ENCODE peak calls at places on chromosomes 4 and X, in seven cellular contexts. Q is stimulated activated naive CD8-positive, alpha-beta T cell treated with anti-CD3 and anti-CD28 coated beads, Interleukin-15, Interleukin-2, amounts not matched to agents 100 U/mL and 50 U/mL, for 24 hours; T is activated naive CD4-positive, alpha-beta T cell treated with anti-CD3 and anti-CD28 coated beads, Interleukin-2, amount 10 ng/mL, durations not matched to agents 7 days and 5 days; B is bronchial epithelial cell; Z is IMR-90; W is stimulated activated CD4-positive, alpha-beta T cell treated with anti-CD3 and anti-CD28 coated beads, Interleukin-4, amount 100 ng/mL, for 1 hour; F is GM23248. G is an unnamed sample.

GRCh38 chrX:116009871-116010710 is 160.5 kb upstream of the AGTR2 start:
- DNase-seq in W (no peak), B (no peak), Z (no peak), F (no peak), Q (no peak), T (no peak), G (peak)

GRCh38 chrX:115694028-115694427 is 133.1 kb downstream of the PLS3 start:
- DNase-seq in W (no peak), T (no peak), F (no peak), Q (no peak), B (no peak), Z (no peak), G (no peak)

GRCh38 chrX:139834879-139835278 is 98.0 kb downstream of the ATP11C start:
- DNase-seq in T (no peak), F (no peak), Z (no peak), B (no peak), W (no peak), Q (no peak), G (no peak)

GRCh38 chrX:40095588-40096394 is 2.0 kb downstream of the BCOR start:
- DNase-seq in F (peak), Z (no peak), W (peak), Q (no peak), B (no peak), T (peak), G (peak)

GRCh38 chr4:68570122-68570507 is 6.0 kb downstream of the UGT2B17 start:
- DNase-seq in W (no peak), Z (no peak), Q (no peak), F (no peak), T (no peak), B (no peak), G (no peak)

GRCh38 chr4:174318829-174319764 is 35.4 kb downstream of the CEP44 start:
- DNase-seq in W (no peak), Z (peak), T (no peak), F (peak), Q (no peak), B (peak), G (peak)

GRCh38 chrX:103941201-103941975 is 21.0 kb upstream of the TMSB15B start:
- DNase-seq in F (peak), W (no peak), B (peak), Q (no peak), T (peak), Z (peak), G (peak)

GRCh38 chrX:129346574-129346973 is 176.7 kb downstream of the SMARCA1 start:
- DNase-seq in B (no peak), Q (no peak), Z (no peak), T (no peak), W (no peak), F (no peak), G (no peak)

GRCh38 chr4:8315343-8316250 is 46.0 kb downstream of the HTRA3 start:
- DNase-seq in Z (peak), B (peak), T (no peak), F (peak), W (no peak), Q (no peak), G (peak)

GRCh38 chr4:133624744-133625143 is 475.6 kb downstream of the PCDH10 start:
- DNase-seq in W (no peak), B (no peak), T (no peak), Z (no peak), Q (no peak), F (no peak), G (no peak)

GRCh38 chr4:129429566-129430339 is 333.8 kb downstream of the C4orf33 start:
- DNase-seq in Z (no peak), T (no peak), Q (no peak), B (peak), W (no peak), F (peak), G (peak)

GRCh38 chr4:122700178-122700725 is 32.3 kb upstream of the BBS12 start:
- DNase-seq in Q (no peak), B (peak), F (peak), W (no peak), Z (peak), T (no peak), G (no peak)

GRCh38 chrX:78923198-78924015 is 21.8 kb upstream of the P2RY10 start:
- DNase-seq in T (no peak), B (no peak), Z (no peak), F (no peak), W (no peak), Q (no peak), G (no peak)

GRCh38 chr4:185109736-185110135 is 33.3 kb upstream of the SLC25A4 start:
- DNase-seq in W (no peak), Q (no peak), T (no peak), F (no peak), B (no peak), Z (no peak), G (no peak)

GRCh38 chr4:108060164-108060563 is 70.5 kb downstream of the HADH start:
- DNase-seq in Z (peak), Q (no peak), B (peak), W (no peak), F (peak), T (no peak), G (peak)

GRCh38 chr4:42786350-42787070 is 106.0 kb upstream of the GRXCR1 start:
- DNase-seq in W (no peak), B (no peak), T (no peak), Z (no peak), Q (no peak), F (no peak), G (no peak)

GRCh38 chr4:107692197-107692596 is 27.8 kb downstream of the PAPSS1 start:
- DNase-seq in W (no peak), T (no peak), F (no peak), Q (no peak), B (no peak), Z (no peak), G (no peak)

GRCh38 chr4:75513529-75514130 is 573 bp downstream of the RCHY1 start:
- DNase-seq in Q (no peak), W (no peak), F (peak), B (no peak), Z (peak), T (no peak), G (peak)